ENCODE peak calls at places on chromosome 4, in ten cellular contexts. F is breast epithelium, I is transverse colon, X is K562, H is HCT116, J is prostate gland, Y is H1, N is endothelial cell of umbilical vein, A is stomach, T is upper lobe of left lung. S is an unnamed sample. For H3K4me1, the result is how much of the 10 kb centered on the place peaks cover.

GRCh38 chr4:90012918-90013317 is 114.3 kb upstream of the CCSER1 start:
- DNase-seq in H (no peak), I (no peak), X (no peak), N (no peak), F (no peak), A (no peak), J (no peak), Y (no peak), T (no peak), S (no peak)

GRCh38 chr4:181181331-181181730 is 1061.9 kb upstream of the TENM3 start:
- DNase-seq in A (no peak), H (no peak), Y (no peak), J (no peak), T (no peak), X (no peak), F (no peak), I (no peak), N (no peak), S (no peak)

GRCh38 chr4:144178414-144178813 is 37.9 kb upstream of the GYPA start:
- DNase-seq in F (no peak), I (no peak), Y (no peak), H (no peak), N (peak), T (no peak), A (no peak), X (no peak), J (no peak), S (no peak)

GRCh38 chr4:159098482-159099127 is 4.3 kb upstream of the RAPGEF2 start:
- DNase-seq in H (no peak), A (no peak), I (no peak), X (no peak), J (no peak), T (no peak), N (no peak), F (no peak), Y (no peak), S (no peak)

GRCh38 chr4:127965803-127966175 is 583 bp downstream of the ABHD18 start:
- DNase-seq in N (no peak), F (peak), H (peak), T (peak), X (peak), J (peak), Y (peak), I (peak), A (peak), S (peak)

GRCh38 chr4:141158219-141158618 is 24.9 kb upstream of the RNF150 start:
- DNase-seq in I (no peak), Y (no peak), H (peak), N (peak), J (no peak), F (no peak), T (no peak), X (peak), A (no peak), S (no peak)

GRCh38 chr4:25229804-25230203 is 4.0 kb upstream of the PI4K2B start:
- DNase-seq in X (no peak), I (no peak), H (no peak), T (no peak), F (no peak), N (no peak), A (no peak), Y (no peak), J (no peak), S (no peak)

GRCh38 chr4:133151681-133152329 is 2.7 kb downstream of the PCDH10 start:
- DNase-seq in T (no peak), N (peak), A (no peak), I (no peak), X (no peak), J (no peak), Y (no peak), F (no peak), H (no peak), S (peak)

GRCh38 chr4:181827246-181827645 is 416.0 kb upstream of the TENM3 start:
- DNase-seq in X (no peak), N (no peak), T (no peak), J (no peak), A (no peak), H (no peak), Y (no peak), F (no peak), I (no peak), S (no peak)

GRCh38 chr4:1047976-1048780 is 36.8 kb downstream of the FGFRL1 start:
- DNase-seq in T (no peak), N (no peak), X (no peak), A (no peak), H (no peak), J (no peak), Y (no peak), F (no peak), I (peak), S (peak)

GRCh38 chr4:86909945-86910344 is 17.7 kb upstream of the C4orf36 start:
- DNase-seq in H (no peak), A (no peak), T (no peak), N (no peak), Y (no peak), X (no peak), I (no peak), F (no peak), J (no peak), S (no peak)

GRCh38 chr4:46649390-46649789 is 259.5 kb upstream of the GABRA2 start:
- DNase-seq in N (no peak), A (no peak), I (no peak), H (no peak), J (no peak), T (no peak), X (no peak), F (no peak), Y (no peak), S (no peak)

GRCh38 chr4:73885570-73886230 is 16.5 kb downstream of the CXCL1 start:
- DNase-seq in A (no peak), J (no peak), N (no peak), H (no peak), I (no peak), X (no peak), F (no peak), Y (no peak), T (no peak), S (no peak)

GRCh38 chr4:4386296-4386735 is 586 bp upstream of the NSG1 start:
- DNase-seq in X (peak), Y (no peak), I (no peak), F (no peak), N (no peak), H (no peak), T (no peak), J (no peak), A (no peak), S (peak)

GRCh38 chr4:7051144-7051495 is 7.9 kb downstream of the TADA2B start:
- DNase-seq in Y (no peak), A (no peak), J (no peak), N (no peak), H (no peak), X (no peak), T (no peak), F (no peak), I (no peak), S (no peak)
- TF ChIP-seq POLR2A in Y (no peak), A (no peak), J (no peak), N (no peak), H (no peak), X (no peak), T (no peak), F (no peak), I (no peak), S (no peak)

GRCh38 chr4:173211222-173211621 is 42.6 kb downstream of the GALNT7 start:
- DNase-seq in F (no peak), H (no peak), T (no peak), A (no peak), N (no peak), I (no peak), X (no peak), Y (no peak), J (no peak), S (no peak)
- H3K4me1 ChIP-seq in F (under half), H (half or more), T (under half), A (half or more), N (under half), I (under half), X (under half), Y (under half), J (under half), S (under half)

DNA sequence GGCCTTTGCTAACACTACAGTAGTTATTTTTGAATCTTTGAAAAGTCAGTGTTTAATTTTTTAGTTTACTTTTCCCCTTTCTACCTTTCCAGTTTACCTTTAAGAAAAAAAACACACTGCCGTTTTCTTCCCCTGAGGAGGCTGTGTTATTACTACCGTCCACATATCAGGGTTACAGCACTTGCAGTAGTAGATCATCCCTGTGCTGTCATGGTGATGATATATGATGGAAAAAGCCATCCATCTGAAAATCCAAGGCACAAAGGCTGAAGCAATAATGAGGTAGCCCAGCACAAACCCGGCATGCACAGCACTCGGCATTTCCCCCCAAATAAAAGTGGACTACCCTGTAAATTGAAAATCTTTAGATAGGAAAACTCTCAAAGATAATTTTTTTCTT is 258.7 kb downstream of the CXXC4 start:
- DNase-seq in T (no peak), A (no peak), X (no peak), F (no peak), H (no peak), N (no peak), Y (no peak), I (no peak), J (no peak), S (no peak)
- TF ChIP-seq POLR2AphosphoS5 in T (no peak), A (no peak), X (no peak), F (no peak), H (no peak), N (no peak), Y (no peak), I (no peak), J (no peak), S (no peak)

DNA sequence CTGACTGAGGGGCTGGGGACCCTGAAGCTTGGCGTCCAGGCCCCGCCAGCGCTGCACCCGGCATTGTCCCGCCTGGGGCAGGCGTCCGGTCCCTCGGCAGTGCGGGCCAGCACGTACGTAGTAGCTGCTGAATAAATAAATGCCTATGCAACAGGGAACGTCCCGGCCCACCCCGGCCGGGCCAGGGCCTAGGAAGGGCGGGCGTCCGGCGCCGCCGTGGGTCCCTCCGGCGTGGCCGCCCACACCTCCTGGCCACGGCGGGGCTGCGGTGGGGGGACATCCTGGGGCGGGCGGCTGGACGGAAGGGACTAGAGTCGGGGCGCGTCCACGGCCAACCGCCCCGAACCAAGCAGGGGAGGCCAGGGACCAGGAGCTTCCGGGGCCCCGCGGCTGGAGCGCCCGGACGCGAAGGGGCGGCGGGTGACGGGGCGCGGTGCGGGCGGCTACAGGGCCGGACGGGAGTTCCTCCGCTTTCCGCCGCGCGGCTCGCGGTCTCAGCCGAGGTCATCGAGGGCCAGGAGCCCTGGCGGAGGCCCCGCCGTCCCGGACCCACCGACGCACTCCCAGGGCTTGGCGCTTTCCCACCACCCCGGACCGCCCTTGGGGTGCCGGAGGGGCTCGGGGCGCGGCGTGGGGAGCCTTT is 856 bp upstream of the WWC2 start:
- DNase-seq in H (no peak), Y (no peak), X (peak), I (peak), F (peak), N (peak), J (peak), T (peak), A (peak), S (peak)
- TF ChIP-seq POLR2A in H (no peak), Y (no peak), X (no peak), I (no peak), F (no peak), N (peak), J (peak), T (no peak), A (no peak), S (no peak)